ENCODE peak calls at places on chromosomes 1 and 21, in six cellular contexts. T is aorta, B is T-helper 17 cell, A is body of pancreas, U is NCI-H2081, J is substantia nigra. D is an unnamed sample.

GRCh38 chr1:150186789-150187559 is 37.3 kb downstream of the PLEKHO1 start:
- DNase-seq in U (peak; percentile 66), A (no peak), T (peak; percentile 67), B (no peak), J (no peak), D (peak; percentile 23)

GRCh38 chr1:39076127-39076798 is 50.1 kb downstream of the NDUFS5 start:
- DNase-seq in J (peak; percentile 52), B (no peak), U (no peak), A (peak; percentile 88), T (peak; percentile 73), D (peak; percentile 29)

GRCh38 chr1:107926436-107927080 is 38.4 kb downstream of the VAV3 start:
- DNase-seq in B (no peak), J (no peak), A (no peak), U (no peak), T (no peak), D (peak; percentile 55)

GRCh38 chr1:234486858-234487830 is 8.2 kb upstream of the TARBP1 start:
- DNase-seq in T (no peak), J (peak; percentile 38), B (no peak), A (peak; percentile 48), U (peak; percentile 33), D (peak; percentile 60)

GRCh38 chr1:54037476-54037875 is 15.5 kb downstream of the TMEM59 start:
- DNase-seq in T (no peak), A (no peak), U (no peak), J (no peak), B (no peak), D (no peak)

GRCh38 chr1:184632415-184633175 is 122.1 kb downstream of the EDEM3 start:
- DNase-seq in B (no peak), J (no peak), U (no peak), T (no peak), A (peak; percentile 69), D (peak; percentile 75)

GRCh38 chr1:2345297-2346075 is 45.9 kb downstream of the MORN1 start:
- DNase-seq in A (no peak), T (no peak), J (no peak), B (peak; percentile 7), U (no peak), D (no peak)

GRCh38 chr1:56424744-56425493 is 154.4 kb downstream of the PLPP3 start:
- DNase-seq in B (no peak), T (peak; percentile 69), U (no peak), J (no peak), A (peak; percentile 59), D (peak; percentile 37)

GRCh38 chr1:231162970-231163830 is 1.3 kb downstream of the TRIM67 start:
- DNase-seq in J (no peak), U (no peak), A (no peak), T (no peak), B (no peak), D (no peak)

GRCh38 chr1:172449585-172450523 is 6.0 kb upstream of the PIGC start:
- DNase-seq in U (no peak), B (no peak), J (peak; percentile 13), A (peak; percentile 73), T (peak; percentile 68), D (peak; percentile 27)

GRCh38 chr1:228339059-228339704 is 67.5 kb downstream of the TRIM11 start:
- DNase-seq in T (no peak), B (no peak), J (no peak), A (peak; percentile 1), U (no peak), D (no peak)

GRCh38 chr21:31660134-31660565 is 657 bp downstream of the SOD1 start:
- DNase-seq in B (no peak), T (no peak), J (peak; percentile 41), A (no peak), U (no peak), D (peak; percentile 29)

GRCh38 chr1:223425550-223425949 is 32.3 kb downstream of the CCDC185 start:
- DNase-seq in B (no peak), U (no peak), T (peak; percentile 49), J (no peak), A (no peak), D (no peak)

GRCh38 chr1:28118640-28119307 is 30.4 kb upstream of the EYA3 start:
- DNase-seq in U (no peak), A (no peak), B (no peak), T (no peak), J (no peak), D (no peak)

GRCh38 chr1:46179138-46180081 is 3.1 kb upstream of the P3R3URF start:
- DNase-seq in U (peak; percentile 92), T (peak; percentile 82), B (peak; percentile 38), A (peak; percentile 87), J (peak; percentile 79), D (peak; percentile 88)

GRCh38 chr1:19229229-19229628 is 19.2 kb upstream of the UBR4 start:
- DNase-seq in J (no peak), T (no peak), A (no peak), B (no peak), U (no peak), D (no peak)

GRCh38 chr1:48530727-48531351 is 58.8 kb upstream of the SPATA6 start:
- DNase-seq in U (peak; percentile 91), J (peak; percentile 40), A (peak; percentile 65), T (peak; percentile 51), B (no peak), D (peak; percentile 56)

GRCh38 chr1:115402753-115403184 is 64.7 kb upstream of the NGF start:
- DNase-seq in A (no peak), B (no peak), J (no peak), T (peak; percentile 48), U (no peak), D (no peak)

GRCh38 chr1:234550341-234551031 is 59.5 kb downstream of the IRF2BP2 start:
- DNase-seq in A (no peak), T (no peak), U (no peak), B (no peak), J (peak; percentile 81), D (no peak)

GRCh38 chr1:114669562-114670082 is at the start of gene DENND2C:
- DNase-seq in T (no peak), A (no peak), U (no peak), B (no peak), J (peak; percentile 19), D (no peak)

GRCh38 chr1:185896863-185897262 is 162.7 kb downstream of the HMCN1 start:
- DNase-seq in B (no peak), T (no peak), U (no peak), J (no peak), A (no peak), D (no peak)

GRCh38 chr1:200302192-200302892 is 107.5 kb downstream of the ZNF281 start:
- DNase-seq in T (no peak), J (peak; percentile 20), B (peak; percentile 30), U (peak; percentile 27), A (peak; percentile 74), D (peak; percentile 34)

GRCh38 chr1:51976831-51977602 is 13.5 kb downstream of the RAB3B start:
- DNase-seq in A (no peak), T (no peak), U (peak; percentile 26), J (no peak), B (no peak), D (no peak)

GRCh38 chr1:203216274-203217138 is 13.0 kb downstream of the CHIT1 start:
- DNase-seq in J (peak; percentile 38), T (no peak), B (peak; percentile 14), U (peak; percentile 76), A (peak; percentile 63), D (peak; percentile 24)

GRCh38 chr1:87730274-87731222 is 401.9 kb downstream of the LMO4 start:
- DNase-seq in J (no peak), A (no peak), U (no peak), B (no peak), T (no peak), D (no peak)

GRCh38 chr1:102595106-102595505 is 513.2 kb downstream of the COL11A1 start:
- DNase-seq in U (no peak), B (no peak), T (no peak), A (no peak), J (no peak), D (no peak)

GRCh38 chr1:154729031-154729442 is 121.1 kb upstream of the ADAR start:
- DNase-seq in U (no peak), B (no peak), A (no peak), J (no peak), T (no peak), D (no peak)

GRCh38 chr1:56456426-56457101 is 122.8 kb downstream of the PLPP3 start:
- DNase-seq in A (no peak), J (no peak), U (no peak), T (no peak), B (no peak), D (peak; percentile 58)

GRCh38 chr1:227869281-227869842 is 53.9 kb downstream of the PRSS38 start:
- DNase-seq in J (no peak), T (no peak), B (no peak), A (no peak), U (no peak), D (no peak)

GRCh38 chr1:145977486-145978476 is 13.3 kb downstream of the POLR3GL start:
- DNase-seq in T (peak; percentile 82), U (peak; percentile 91), A (peak; percentile 89), B (peak; percentile 50), J (peak; percentile 72), D (peak; percentile 73)